ENCODE peak calls at places on chromosomes 12 and 14, in five cellular contexts. Y is hippocampal formation, R is activated T-helper 1 cell treated with Interleukin-2 at 50 U/mL for 16 hours, Z is stromal cell of bone marrow, F is sciatic nerve. T is an unnamed sample.
A peak's percentile ranks its signal among the peaks of the same experiment; 100 is the strongest.

GRCh38 chr12:45587877-45588530 is 141.5 kb upstream of the ARID2 start:
- DNase-seq in Y (no peak), R (no peak), Z (no peak), F (no peak), T (no peak)

GRCh38 chr12:51183816-51184215 is 10.9 kb upstream of the TFCP2 start:
- DNase-seq in Y (peak; percentile 10), R (no peak), Z (no peak), F (no peak), T (peak; percentile 84)

GRCh38 chr12:3281588-3282150 is 204.5 kb downstream of the TSPAN9 start:
- DNase-seq in Y (no peak), R (no peak), Z (no peak), F (no peak), T (no peak)

GRCh38 chr14:91413547-91414474 is 3.8 kb downstream of the CCDC88C start:
- DNase-seq in Y (no peak), R (no peak), Z (no peak), F (no peak), T (no peak)

GRCh38 chr12:22164101-22164500 is 118.1 kb downstream of the CMAS start:
- DNase-seq in Y (no peak), R (no peak), Z (no peak), F (no peak), T (no peak)

GRCh38 chr12:89451876-89452275 is 72.7 kb downstream of the GALNT4 start:
- DNase-seq in Y (no peak), R (no peak), Z (no peak), F (no peak), T (no peak)

GRCh38 chr12:75754698-75755097 is 243.3 kb upstream of the KRR1 start:
- DNase-seq in Y (no peak), R (no peak), Z (no peak), F (no peak), T (no peak)

GRCh38 chr12:50603817-50604639 is 99.2 kb downstream of the DIP2B start:
- DNase-seq in Y (no peak), R (no peak), Z (peak; percentile 74), F (peak; percentile 61), T (no peak)

GRCh38 chr12:1595026-1595561 is 713 bp upstream of the FBXL14 start:
- DNase-seq in Y (no peak), R (no peak), Z (no peak), F (no peak), T (peak; percentile 90)

GRCh38 chr14:88079624-88080023 is 74.7 kb downstream of the GPR65 start:
- DNase-seq in Y (no peak), R (no peak), Z (no peak), F (no peak), T (no peak)

GRCh38 chr14:68404652-68405183 is 388.1 kb downstream of the ZFP36L1 start:
- DNase-seq in Y (no peak), R (no peak), Z (no peak), F (no peak), T (no peak)

GRCh38 chr12:89980236-89980635 is 271.6 kb upstream of the ATP2B1 start:
- DNase-seq in Y (no peak), R (no peak), Z (peak; percentile 80), F (no peak), T (no peak)

GRCh38 chr12:120013659-120014380 is 24.8 kb downstream of the BICDL1 start:
- DNase-seq in Y (no peak), R (no peak), Z (no peak), F (no peak), T (no peak)

GRCh38 chr14:34981743-34982420 is 910 bp upstream of the SRP54 start:
- DNase-seq in Y (no peak), R (peak; percentile 3), Z (no peak), F (no peak), T (peak; percentile 86)

GRCh38 chr12:56042430-56043203 is 899 bp downstream of the RPS26 start:
- DNase-seq in Y (no peak), R (no peak), Z (no peak), F (no peak), T (no peak)

GRCh38 chr14:62443796-62444195 is 601.5 kb downstream of the KCNH5 start:
- DNase-seq in Y (no peak), R (no peak), Z (no peak), F (no peak), T (no peak)

GRCh38 chr14:56733396-56733795 is 76.9 kb downstream of the OTX2 start:
- DNase-seq in Y (no peak), R (no peak), Z (no peak), F (no peak), T (no peak)

GRCh38 chr12:127411141-127411915 is 855.6 kb upstream of the TMEM132C start:
- DNase-seq in Y (no peak), R (no peak), Z (no peak), F (no peak), T (no peak)

GRCh38 chr12:33825442-33825841 is 196.9 kb upstream of the ALG10 start:
- DNase-seq in Y (no peak), R (no peak), Z (no peak), F (no peak), T (no peak)

GRCh38 chr14:67525389-67525788 is 7.7 kb upstream of the PLEKHH1 start:
- DNase-seq in Y (no peak), R (no peak), Z (no peak), F (no peak), T (no peak)

GRCh38 chr14:71591929-71592328 is 340.3 kb upstream of the RGS6 start:
- DNase-seq in Y (no peak), R (no peak), Z (peak; percentile 56), F (no peak), T (no peak)

GRCh38 chr14:59228416-59228815 is 39.9 kb downstream of the DAAM1 start:
- DNase-seq in Y (no peak), R (no peak), Z (no peak), F (no peak), T (no peak)

T was measured in pons.